ENCODE peak calls at places on chromosomes 3 and 15, in four cellular contexts. R is fibroblast of lung, Y is HCT116, N is trophoblast cell. C is an unnamed sample.

GRCh38 chr3:70716832-70717231 is 404.4 kb upstream of the MDFIC2 start:
- DNase-seq in N (peak), Y (no peak), R (peak), C (no peak)

GRCh38 chr3:87810427-87810826 is 248.4 kb downstream of the CGGBP1 start:
- DNase-seq in Y (no peak), N (no peak), R (no peak), C (no peak)

GRCh38 chr3:43503067-43503728 is 118.6 kb downstream of the ANO10 start:
- DNase-seq in N (peak), R (peak), Y (peak), C (no peak)

GRCh38 chr15:37099321-37100108 is 834 bp downstream of the MEIS2 start:
- DNase-seq in R (peak), Y (peak), N (peak), C (no peak)

GRCh38 chr15:91541286-91541685 is 312.2 kb upstream of the SLCO3A1 start:
- DNase-seq in N (no peak), R (no peak), Y (no peak), C (no peak)

GRCh38 chr3:154971341-154971740 is 108.8 kb upstream of the MME start:
- DNase-seq in N (no peak), Y (no peak), R (peak), C (no peak)

GRCh38 chr3:196179380-196180308 is 31.6 kb downstream of the ZDHHC19 start:
- DNase-seq in Y (no peak), N (peak), R (peak), C (peak)

GRCh38 chr15:96392380-96393208 is 62.1 kb downstream of the NR2F2 start:
- DNase-seq in N (no peak), R (no peak), Y (no peak), C (no peak)

GRCh38 chr15:37083610-37084009 is 16.7 kb downstream of the MEIS2 start:
- DNase-seq in Y (no peak), N (peak), R (no peak), C (no peak)

GRCh38 chr3:21955406-21955805 is 204.4 kb upstream of the ZNF385D start:
- DNase-seq in R (peak), N (no peak), Y (no peak), C (no peak)

GRCh38 chr15:72198410-72199270 is 1.1 kb upstream of the GRAMD2A start:
- DNase-seq in Y (no peak), N (peak), R (no peak), C (no peak)

GRCh38 chr15:51830279-51830806 is 890 bp downstream of the TMOD3 start:
- DNase-seq in Y (no peak), N (no peak), R (peak), C (no peak)

GRCh38 chr3:37909067-37909911 is 47.6 kb downstream of the CTDSPL start:
- DNase-seq in Y (no peak), N (no peak), R (no peak), C (no peak)

GRCh38 chr3:128488636-128488994 is 4.4 kb downstream of the GATA2 start:
- DNase-seq in N (no peak), R (no peak), Y (no peak), C (no peak)

GRCh38 chr15:65460948-65461347 is 38.2 kb upstream of the IGDCC4 start:
- DNase-seq in N (peak), R (peak), Y (no peak), C (no peak)

GRCh38 chr3:142553741-142554140 is 24.8 kb downstream of the ATR start:
- DNase-seq in Y (no peak), N (no peak), R (no peak), C (no peak)

GRCh38 chr3:50158747-50159146 is 3.6 kb downstream of the SEMA3F start:
- DNase-seq in Y (no peak), R (no peak), N (no peak), C (no peak)

GRCh38 chr3:50156991-50157493 is 1.9 kb downstream of the SEMA3F start:
- DNase-seq in Y (no peak), N (no peak), R (peak), C (no peak)

GRCh38 chr3:50156549-50156948 is 1.4 kb downstream of the SEMA3F start:
- DNase-seq in Y (no peak), R (no peak), N (no peak), C (no peak)

GRCh38 chr3:50155891-50156290 is 767 bp downstream of the SEMA3F start:
- DNase-seq in R (no peak), Y (no peak), N (no peak), C (no peak)

DNA sequence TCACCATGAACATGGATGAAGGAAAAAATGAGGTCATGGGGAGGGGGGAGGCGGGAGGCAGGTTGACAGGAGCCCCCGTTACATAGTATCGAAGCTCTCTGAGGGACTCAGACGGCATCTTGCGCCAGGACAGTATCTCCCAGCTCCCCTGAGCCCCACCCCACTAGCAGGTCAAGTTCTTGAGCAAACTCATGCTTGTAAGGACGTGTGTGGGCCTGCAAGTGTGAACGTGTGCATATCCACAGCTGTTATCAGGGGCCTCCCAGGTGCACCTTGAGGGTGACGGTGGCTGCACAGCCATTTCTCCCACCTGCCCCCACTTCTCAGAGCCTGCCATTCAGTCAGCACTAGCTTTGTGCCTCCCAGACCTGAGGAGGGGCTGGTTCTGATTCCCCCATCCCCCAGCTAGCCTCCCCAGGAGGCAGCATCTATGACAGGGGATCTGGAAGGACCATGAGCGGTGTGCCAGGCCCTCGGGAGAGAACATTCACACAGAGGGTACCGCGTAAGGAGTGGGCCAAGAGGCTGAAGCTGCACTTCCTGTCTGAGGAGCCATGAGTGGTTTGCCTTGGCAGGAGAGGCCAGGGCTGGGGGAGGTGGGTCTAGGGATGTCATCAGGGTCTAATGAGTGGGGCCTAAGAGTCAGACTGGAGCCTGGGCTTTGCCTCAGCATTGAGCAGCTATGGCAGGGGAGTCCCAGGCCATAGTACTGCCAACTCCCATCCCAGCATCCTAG is 2.9 kb downstream of the SEMA3F start:
- DNase-seq in N (no peak), Y (no peak), R (no peak), C (peak)
- H3K4me3 ChIP-seq in N (no peak), Y (no peak), R (no peak), C (peak)

GRCh38 chr3:89043406-89043947 is 63.9 kb upstream of the EPHA3 start:
- DNase-seq in N (no peak), Y (no peak), R (no peak), C (no peak)
- H2AFZ ChIP-seq in N (no peak), Y (no peak), R (no peak), C (peak)

GRCh38 chr3:197576838-197577237 is 21.1 kb upstream of the BDH1 start:
- DNase-seq in Y (no peak), R (no peak), N (no peak), C (no peak)
- H3K4me3 ChIP-seq in Y (no peak), R (no peak), N (no peak), C (no peak)

GRCh38 chr15:79003896-79004295 is 59.0 kb upstream of the CTSH start:
- DNase-seq in Y (no peak), N (no peak), R (no peak), C (no peak)
- H2AFZ ChIP-seq in Y (peak), N (no peak), R (peak), C (no peak)

DNA sequence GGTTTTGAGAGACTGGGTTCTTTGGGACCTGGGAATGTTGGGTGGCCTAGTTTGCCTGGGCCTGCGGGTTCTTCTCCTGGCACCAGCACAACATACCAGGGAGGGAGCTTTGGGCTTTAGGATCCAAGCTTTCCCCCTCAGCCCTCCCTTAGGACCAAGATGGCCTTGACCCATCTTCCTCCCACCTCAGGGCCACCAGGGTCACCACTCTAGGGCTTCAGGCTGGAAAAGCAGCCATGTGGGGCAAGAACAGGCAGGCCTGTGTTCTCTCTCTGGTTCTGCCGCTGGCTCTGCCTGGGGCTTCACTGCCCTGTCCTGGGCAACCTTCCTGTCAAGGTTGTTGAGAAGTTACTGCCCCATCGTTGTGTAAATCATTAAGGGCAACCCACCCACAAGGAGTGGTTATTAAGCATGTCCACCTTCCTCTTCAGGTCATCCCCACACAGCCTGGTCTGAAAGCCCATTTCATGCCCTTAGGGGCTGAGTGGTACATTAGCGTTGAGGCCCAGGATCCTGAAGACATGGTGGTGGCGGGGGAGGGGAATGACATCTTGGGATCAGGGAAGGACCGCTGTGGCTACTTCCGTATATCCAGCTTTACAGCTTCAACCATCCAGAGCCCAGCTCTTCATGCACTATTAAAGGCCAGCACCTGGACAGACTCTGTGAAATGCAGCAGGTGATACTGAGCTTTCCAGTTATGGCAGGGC is 652 bp downstream of the DUOX1 start:
- DNase-seq in R (no peak), N (no peak), Y (no peak), C (no peak)
- H3K4me3 ChIP-seq in R (no peak), N (peak), Y (peak), C (peak)

DNA sequence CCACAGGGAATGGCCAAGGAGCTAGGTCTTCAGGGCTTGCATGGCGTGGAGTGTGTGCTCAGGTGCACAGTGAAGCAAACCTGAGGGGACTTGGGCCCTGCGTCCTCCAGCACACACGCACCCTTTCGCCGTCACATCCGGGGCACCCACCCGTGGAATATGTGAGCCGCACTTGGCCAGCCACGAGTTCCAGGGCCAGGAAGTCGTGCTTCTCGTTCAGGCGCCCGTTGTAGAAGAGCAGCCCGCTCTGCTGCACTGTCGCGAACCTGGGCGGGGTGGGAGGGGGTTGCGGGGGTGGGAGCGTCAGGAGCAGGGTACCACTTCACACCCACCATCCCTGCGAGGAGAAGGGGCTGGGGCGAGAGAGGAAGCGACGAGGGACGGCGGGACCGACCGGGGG is 7.1 kb downstream of the CELSR3 start:
- DNase-seq in N (no peak), R (no peak), Y (no peak), C (no peak)
- H2AFZ ChIP-seq in N (no peak), R (no peak), Y (no peak), C (no peak)

GRCh38 chr15:70575251-70576227 is 187.8 kb downstream of the UACA start:
- DNase-seq in N (no peak), Y (no peak), R (no peak), C (no peak)
- H3K4me3 ChIP-seq in N (no peak), Y (no peak), R (no peak), C (no peak)

DNA sequence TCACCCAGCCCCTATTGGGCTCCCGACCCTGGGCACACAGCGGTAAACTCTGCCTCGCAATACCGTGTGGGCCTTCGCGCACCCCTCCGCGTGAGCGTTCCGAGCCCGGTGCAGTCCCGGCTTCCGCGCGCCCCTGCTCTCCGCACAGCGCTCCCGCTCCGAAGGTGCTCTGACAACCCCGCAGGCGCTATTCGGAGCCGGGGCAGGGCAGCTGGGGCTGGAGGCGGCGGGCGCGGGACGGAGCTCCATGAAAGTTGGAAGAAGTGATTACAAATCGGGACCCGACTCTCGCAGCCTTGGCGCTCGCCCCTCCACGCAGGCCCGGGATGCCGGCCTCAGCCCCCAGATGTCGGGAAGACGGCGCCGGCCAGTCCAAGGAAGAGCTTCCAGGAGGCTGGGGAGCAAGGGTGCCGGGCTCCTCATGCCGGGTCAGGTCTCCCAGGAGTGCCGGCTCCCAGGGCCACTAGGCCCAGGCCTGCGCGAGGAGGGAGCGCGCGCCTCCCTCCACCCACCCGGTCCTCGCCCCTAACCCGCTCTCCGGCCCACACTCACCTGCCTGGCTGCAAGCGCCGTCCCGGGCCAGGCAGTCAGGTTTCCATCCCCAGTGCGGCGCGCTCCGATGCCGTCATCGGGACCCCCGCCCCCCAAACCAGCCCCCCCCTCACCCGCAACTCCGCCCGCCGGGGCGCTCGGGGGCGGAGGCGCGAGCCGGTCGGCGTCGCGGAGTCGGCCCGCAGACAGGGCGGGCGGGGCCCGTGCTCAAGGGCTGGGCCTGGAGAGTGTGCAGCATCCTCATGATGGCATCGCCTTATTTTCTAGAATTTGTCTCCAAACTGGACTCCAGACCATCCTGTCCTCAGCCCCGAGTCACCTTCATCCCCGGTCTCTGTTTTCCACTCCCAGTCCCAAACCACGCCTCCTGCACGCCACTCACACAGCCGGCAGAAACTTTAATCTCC is at the start of gene KIF7:
- DNase-seq in N (peak), R (peak), Y (no peak), C (no peak)
- H2AFZ ChIP-seq in N (peak), R (peak), Y (no peak), C (peak)

C was measured in keratinocyte.